ENCODE peak calls at places on chromosome 9, in nine cellular contexts. O is fibroblast of lung; F is T-cell; W is nephron progenitor cell; V is naive thymus-derived CD8-positive, alpha-beta T cell; P is fibroblast of gingiva; M is HTR-8/SVneo; T is MV-4-11; G is stimulated activated CD4-positive, alpha-beta T cell treated with anti-CD3 and anti-CD28 coated beads, TNF-alpha, amount 100 ng/mL, for 24 hours. S is an unnamed sample.

GRCh38 chr9:13750061-13750460 is 470.6 kb upstream of the MPDZ start:
- DNase-seq in V (no peak), O (peak; percentile 100), M (peak; percentile 19), G (no peak), W (no peak), P (no peak), F (no peak), T (no peak), S (no peak)

GRCh38 chr9:131096490-131097258 is at the start of gene AIF1L:
- DNase-seq in M (peak; percentile 53), V (no peak), T (no peak), O (no peak), W (peak; percentile 75), G (no peak), F (no peak), P (no peak), S (no peak)

GRCh38 chr9:105054488-105054887 is 126.5 kb upstream of the ABCA1 start:
- DNase-seq in T (peak; percentile 5), G (no peak), F (no peak), P (peak; percentile 63), M (no peak), O (peak; percentile 79), W (no peak), V (no peak), S (no peak)

GRCh38 chr9:124257070-124257864 is 482 bp upstream of the NEK6 start:
- DNase-seq in P (no peak), W (peak; percentile 19), T (no peak), G (no peak), V (no peak), O (peak; percentile 58), F (no peak), M (no peak), S (no peak)

GRCh38 chr9:82586918-82587356 is 476.0 kb downstream of the RASEF start:
- DNase-seq in V (no peak), G (no peak), M (no peak), O (no peak), W (no peak), T (no peak), F (no peak), P (no peak), S (no peak)

GRCh38 chr9:72442212-72442607 is 77.2 kb upstream of the ZFAND5 start:
- DNase-seq in P (peak; percentile 66), M (peak; percentile 67), F (no peak), G (no peak), O (peak; percentile 96), V (no peak), W (no peak), T (no peak), S (no peak)

GRCh38 chr9:31084331-31084730 is 1300.1 kb upstream of the ACO1 start:
- DNase-seq in O (no peak), T (no peak), V (no peak), P (no peak), W (no peak), F (no peak), G (no peak), M (no peak), S (no peak)

GRCh38 chr9:126483468-126484056 is 130.2 kb upstream of the LMX1B start:
- DNase-seq in G (no peak), P (no peak), T (no peak), V (no peak), F (no peak), M (no peak), O (no peak), W (no peak), S (no peak)

GRCh38 chr9:90915693-90916092 is 114.1 kb downstream of the SYK start:
- DNase-seq in T (peak; percentile 9), F (no peak), P (peak; percentile 10), V (no peak), W (peak; percentile 30), O (no peak), G (peak; percentile 6), M (no peak), S (no peak)

GRCh38 chr9:7233516-7233915 is 475.7 kb downstream of the KDM4C start:
- DNase-seq in O (no peak), F (no peak), G (no peak), P (no peak), W (peak; percentile 5), V (no peak), M (no peak), T (no peak), S (no peak)

GRCh38 chr9:105246656-105247162 is 2.3 kb downstream of the SLC44A1 start:
- DNase-seq in O (peak; percentile 24), V (no peak), T (peak; percentile 47), F (no peak), P (peak; percentile 26), G (no peak), W (no peak), M (no peak), S (no peak)

GRCh38 chr9:38352716-38353334 is 39.7 kb upstream of the ALDH1B1 start:
- DNase-seq in P (no peak), G (no peak), F (no peak), M (no peak), O (no peak), V (no peak), W (no peak), T (no peak), S (no peak)

GRCh38 chr9:98879094-98879957 is 64.4 kb upstream of the COL15A1 start:
- DNase-seq in M (no peak), P (peak; percentile 30), F (no peak), T (no peak), V (no peak), G (no peak), O (no peak), W (no peak), S (no peak)

GRCh38 chr9:6680797-6681146 is 35.2 kb upstream of the GLDC start:
- DNase-seq in G (peak; percentile 53), T (peak; percentile 77), M (peak; percentile 66), O (peak; percentile 57), V (peak; percentile 45), F (peak; percentile 54), P (peak; percentile 29), W (peak; percentile 55), S (no peak)

GRCh38 chr9:127809562-127810377 is 7.1 kb downstream of the FPGS start:
- DNase-seq in O (peak; percentile 20), T (no peak), F (no peak), W (peak; percentile 77), G (no peak), V (no peak), M (no peak), P (peak; percentile 50), S (no peak)

GRCh38 chr9:81637276-81637675 is 52.1 kb downstream of the TLE1 start:
- DNase-seq in F (no peak), V (no peak), G (no peak), P (no peak), W (no peak), O (no peak), M (no peak), T (peak; percentile 75), S (no peak)

GRCh38 chr9:88184986-88185385 is 46.7 kb upstream of the SPATA31C2 start:
- DNase-seq in F (no peak), M (no peak), O (no peak), G (no peak), P (no peak), T (peak; percentile 29), W (no peak), V (no peak), S (no peak)

GRCh38 chr9:83629433-83630104 is 6.6 kb downstream of the IDNK start:
- DNase-seq in M (no peak), W (no peak), O (no peak), P (no peak), F (no peak), G (no peak), V (no peak), T (peak; percentile 48), S (no peak)

GRCh38 chr9:22446950-22447606 is 454 bp downstream of the DMRTA1 start:
- DNase-seq in M (peak; percentile 49), F (peak; percentile 7), V (no peak), P (peak; percentile 8), T (peak; percentile 4), O (peak; percentile 58), G (peak; percentile 17), W (peak; percentile 82), S (peak; percentile 22)

GRCh38 chr9:123011380-123011779 is 22.1 kb upstream of the GPR21 start:
- DNase-seq in G (no peak), W (no peak), T (no peak), M (no peak), F (no peak), P (no peak), O (no peak), V (no peak), S (no peak)

GRCh38 chr9:18105996-18106595 is 367.9 kb upstream of the ADAMTSL1 start:
- DNase-seq in W (no peak), T (no peak), O (no peak), V (no peak), F (no peak), P (no peak), M (no peak), G (no peak), S (peak; percentile 83)

GRCh38 chr9:73215249-73215648 is 63.6 kb downstream of the ANXA1 start:
- DNase-seq in V (no peak), M (no peak), P (no peak), W (no peak), F (no peak), T (no peak), O (no peak), G (no peak), S (no peak)

GRCh38 chr9:88915916-88916315 is 75.4 kb upstream of the S1PR3 start:
- DNase-seq in P (no peak), T (no peak), V (no peak), F (no peak), G (no peak), M (no peak), W (no peak), O (no peak), S (no peak)

GRCh38 chr9:115250646-115251045 is 132.7 kb upstream of the TNC start:
- DNase-seq in W (no peak), O (peak; percentile 97), G (no peak), V (no peak), M (peak; percentile 37), T (no peak), F (no peak), P (peak; percentile 36), S (no peak)

GRCh38 chr9:121344062-121344696 is 25.9 kb downstream of the STOM start:
- DNase-seq in M (no peak), V (no peak), F (no peak), W (no peak), P (no peak), T (no peak), O (no peak), G (no peak), S (no peak)

GRCh38 chr9:138010861-138011260 is 133.3 kb downstream of the CACNA1B start:
- DNase-seq in F (no peak), G (no peak), W (no peak), M (no peak), V (no peak), T (no peak), P (no peak), O (no peak), S (no peak)

GRCh38 chr9:86201474-86202337 is 57.8 kb downstream of the C9orf153 start:
- DNase-seq in V (no peak), W (no peak), M (no peak), G (no peak), O (no peak), T (no peak), P (no peak), F (no peak), S (peak; percentile 7)

GRCh38 chr9:14542071-14542470 is 151.2 kb downstream of the ZDHHC21 start:
- DNase-seq in T (no peak), O (no peak), F (no peak), V (no peak), G (no peak), M (no peak), W (no peak), P (no peak), S (no peak)

GRCh38 chr9:135971892-135972291 is 10.7 kb upstream of the UBAC1 start:
- DNase-seq in W (peak; percentile 91), G (no peak), P (no peak), T (no peak), M (no peak), V (peak; percentile 48), F (peak; percentile 47), O (no peak), S (no peak)

GRCh38 chr9:98890256-98890655 is 53.5 kb upstream of the COL15A1 start:
- DNase-seq in P (no peak), O (no peak), V (no peak), G (no peak), M (no peak), W (no peak), T (no peak), F (no peak), S (no peak)

GRCh38 chr9:129544766-129545165 is 76.1 kb downstream of the C9orf50 start:
- DNase-seq in F (no peak), P (no peak), W (no peak), O (peak; percentile 71), G (no peak), T (no peak), V (no peak), M (no peak), S (no peak)

S was measured in foreskin melanocyte.